ENCODE peak calls at places on chromosomes 2 and 18, in four cellular contexts. One of them, this sample, is unnamed.

GRCh38 chr18:49098386-49098785 is 147.6 kb upstream of the SMAD7 start:
- DNase-seq in uterus: no peak
- DNase-seq in CD4-positive, alpha-beta T cell: no peak
- DNase-seq in kidney tubule cell: no peak
- DNase-seq in this sample: no peak

GRCh38 chr18:47248610-47249343 is 2.7 kb downstream of the SKOR2 start:
- DNase-seq in uterus: no peak
- DNase-seq in CD4-positive, alpha-beta T cell: no peak
- DNase-seq in kidney tubule cell: no peak
- DNase-seq in this sample: no peak

GRCh38 chr2:165055081-165055879 is 100.0 kb upstream of the SLC38A11 start:
- DNase-seq in uterus: no peak
- DNase-seq in CD4-positive, alpha-beta T cell: no peak
- DNase-seq in kidney tubule cell: peak; percentile 6
- DNase-seq in this sample: no peak

GRCh38 chr2:29213871-29214341 is 98.7 kb downstream of the CLIP4 start:
- DNase-seq in uterus: no peak
- DNase-seq in CD4-positive, alpha-beta T cell: no peak
- DNase-seq in kidney tubule cell: peak; percentile 40
- DNase-seq in this sample: no peak

GRCh38 chr2:26542676-26543505 is 65.0 kb upstream of the OTOF start:
- DNase-seq in uterus: no peak
- DNase-seq in CD4-positive, alpha-beta T cell: no peak
- DNase-seq in kidney tubule cell: peak; percentile 17
- DNase-seq in this sample: no peak

GRCh38 chr2:127592761-127593227 is 53.2 kb upstream of the GPR17 start:
- DNase-seq in uterus: no peak
- DNase-seq in CD4-positive, alpha-beta T cell: no peak
- DNase-seq in kidney tubule cell: no peak
- DNase-seq in this sample: no peak

GRCh38 chr2:240800241-240800640 is 19.8 kb downstream of the KIF1A start:
- DNase-seq in uterus: peak; percentile 12
- DNase-seq in CD4-positive, alpha-beta T cell: no peak
- DNase-seq in kidney tubule cell: no peak
- DNase-seq in this sample: no peak

GRCh38 chr18:59029663-59030421 is 109.8 kb upstream of the SEC11C start:
- DNase-seq in uterus: no peak
- DNase-seq in CD4-positive, alpha-beta T cell: no peak
- DNase-seq in kidney tubule cell: no peak
- DNase-seq in this sample: no peak

GRCh38 chr18:48430162-48430561 is 21.0 kb upstream of the ZBTB7C start:
- DNase-seq in uterus: no peak
- DNase-seq in CD4-positive, alpha-beta T cell: no peak
- DNase-seq in kidney tubule cell: no peak
- DNase-seq in this sample: no peak

GRCh38 chr2:128272586-128273468 is 45.8 kb downstream of the HS6ST1 start:
- DNase-seq in uterus: no peak
- DNase-seq in CD4-positive, alpha-beta T cell: no peak
- DNase-seq in kidney tubule cell: no peak
- DNase-seq in this sample: no peak

GRCh38 chr2:200411831-200412230 is 98.0 kb downstream of the KCTD18 start:
- DNase-seq in uterus: no peak
- DNase-seq in CD4-positive, alpha-beta T cell: no peak
- DNase-seq in kidney tubule cell: peak; percentile 37
- DNase-seq in this sample: no peak

GRCh38 chr18:79522451-79523220 is 126.9 kb downstream of the NFATC1 start:
- DNase-seq in uterus: no peak
- DNase-seq in CD4-positive, alpha-beta T cell: peak; percentile 59
- DNase-seq in kidney tubule cell: no peak
- DNase-seq in this sample: no peak

GRCh38 chr2:205198130-205198505 is 484.2 kb upstream of the NRP2 start:
- DNase-seq in uterus: peak; percentile 20
- DNase-seq in CD4-positive, alpha-beta T cell: no peak
- DNase-seq in kidney tubule cell: peak; percentile 30
- DNase-seq in this sample: peak; percentile 88

GRCh38 chr2:207282916-207283315 is 117.2 kb upstream of the KLF7 start:
- DNase-seq in uterus: no peak
- DNase-seq in CD4-positive, alpha-beta T cell: no peak
- DNase-seq in kidney tubule cell: no peak
- DNase-seq in this sample: no peak

GRCh38 chr2:9771481-9772017 is 71.7 kb upstream of the TAF1B start:
- DNase-seq in uterus: no peak
- DNase-seq in CD4-positive, alpha-beta T cell: no peak
- DNase-seq in kidney tubule cell: peak; percentile 30
- DNase-seq in this sample: peak; percentile 37

GRCh38 chr2:187993516-187993915 is 298.2 kb upstream of the GULP1 start:
- DNase-seq in uterus: no peak
- DNase-seq in CD4-positive, alpha-beta T cell: no peak
- DNase-seq in kidney tubule cell: no peak
- DNase-seq in this sample: no peak

GRCh38 chr2:237591379-237591881 is 896 bp upstream of the RAB17 start:
- DNase-seq in uterus: no peak
- DNase-seq in CD4-positive, alpha-beta T cell: no peak
- DNase-seq in kidney tubule cell: peak; percentile 23
- DNase-seq in this sample: no peak

GRCh38 chr2:216985658-216986141 is 125.8 kb upstream of the TNP1 start:
- DNase-seq in uterus: no peak
- DNase-seq in CD4-positive, alpha-beta T cell: no peak
- DNase-seq in kidney tubule cell: no peak
- DNase-seq in this sample: no peak

GRCh38 chr2:238847432-238847801 is 468 bp upstream of the TWIST2 start:
- DNase-seq in uterus: no peak
- DNase-seq in CD4-positive, alpha-beta T cell: no peak
- DNase-seq in kidney tubule cell: no peak
- DNase-seq in this sample: no peak

GRCh38 chr18:24674236-24675004 is 214.0 kb downstream of the HRH4 start:
- DNase-seq in uterus: no peak
- DNase-seq in CD4-positive, alpha-beta T cell: no peak
- DNase-seq in kidney tubule cell: no peak
- DNase-seq in this sample: no peak

GRCh38 chr2:176078440-176079284 is 5.1 kb downstream of the EVX2 start:
- DNase-seq in uterus: no peak
- DNase-seq in CD4-positive, alpha-beta T cell: no peak
- DNase-seq in kidney tubule cell: no peak
- DNase-seq in this sample: no peak

GRCh38 chr2:157181234-157181633 is 76.3 kb upstream of the GALNT5 start:
- DNase-seq in uterus: no peak
- DNase-seq in CD4-positive, alpha-beta T cell: no peak
- DNase-seq in kidney tubule cell: no peak
- DNase-seq in this sample: no peak

GRCh38 chr18:13369756-13370510 is 151.4 kb downstream of the LDLRAD4 start:
- DNase-seq in uterus: no peak
- DNase-seq in CD4-positive, alpha-beta T cell: no peak
- DNase-seq in kidney tubule cell: peak; percentile 92
- DNase-seq in this sample: no peak

GRCh38 chr2:209305026-209305425 is 118.8 kb upstream of the MAP2 start:
- DNase-seq in uterus: no peak
- DNase-seq in CD4-positive, alpha-beta T cell: no peak
- DNase-seq in kidney tubule cell: no peak
- DNase-seq in this sample: no peak

GRCh38 chr18:67783215-67783946 is 266.9 kb upstream of the DSEL start:
- DNase-seq in uterus: no peak
- DNase-seq in CD4-positive, alpha-beta T cell: no peak
- DNase-seq in kidney tubule cell: peak; percentile 84
- DNase-seq in this sample: peak; percentile 78

GRCh38 chr2:80238692-80239469 is 65.7 kb downstream of the LRRTM1 start:
- DNase-seq in uterus: no peak
- DNase-seq in CD4-positive, alpha-beta T cell: no peak
- DNase-seq in kidney tubule cell: peak; percentile 38
- DNase-seq in this sample: peak; percentile 28

GRCh38 chr2:21267232-21267835 is 143.6 kb downstream of the TDRD15 start:
- DNase-seq in uterus: no peak
- DNase-seq in CD4-positive, alpha-beta T cell: no peak
- DNase-seq in kidney tubule cell: no peak
- DNase-seq in this sample: no peak

GRCh38 chr2:11399113-11399762 is 54.8 kb upstream of the ROCK2 start:
- DNase-seq in uterus: no peak
- DNase-seq in CD4-positive, alpha-beta T cell: no peak
- DNase-seq in kidney tubule cell: no peak
- DNase-seq in this sample: no peak

GRCh38 chr2:29072251-29072650 is 2.1 kb downstream of the PCARE start:
- DNase-seq in uterus: no peak
- DNase-seq in CD4-positive, alpha-beta T cell: no peak
- DNase-seq in kidney tubule cell: no peak
- DNase-seq in this sample: no peak

GRCh38 chr2:12340164-12340563 is 376.6 kb upstream of the TRIB2 start:
- DNase-seq in uterus: no peak
- DNase-seq in CD4-positive, alpha-beta T cell: no peak
- DNase-seq in kidney tubule cell: no peak
- DNase-seq in this sample: peak; percentile 57

GRCh38 chr2:8617590-8617989 is 64.3 kb upstream of the ID2 start:
- DNase-seq in uterus: no peak
- DNase-seq in CD4-positive, alpha-beta T cell: no peak
- DNase-seq in kidney tubule cell: no peak
- DNase-seq in this sample: no peak

GRCh38 chr2:6650311-6650710 is 215.4 kb downstream of the CMPK2 start:
- DNase-seq in uterus: no peak
- DNase-seq in CD4-positive, alpha-beta T cell: no peak
- DNase-seq in kidney tubule cell: no peak
- DNase-seq in this sample: no peak

GRCh38 chr18:63689064-63689463 is 13.7 kb upstream of the SERPINB11 start:
- DNase-seq in uterus: no peak
- DNase-seq in CD4-positive, alpha-beta T cell: no peak
- DNase-seq in kidney tubule cell: no peak
- DNase-seq in this sample: no peak

GRCh38 chr18:55780591-55781071 is 192.6 kb upstream of the TCF4 start:
- DNase-seq in uterus: no peak
- DNase-seq in CD4-positive, alpha-beta T cell: no peak
- DNase-seq in kidney tubule cell: no peak
- DNase-seq in this sample: no peak

GRCh38 chr18:36809590-36810381 is 19.0 kb downstream of the TPGS2 start:
- DNase-seq in uterus: no peak
- DNase-seq in CD4-positive, alpha-beta T cell: peak; percentile 5
- DNase-seq in kidney tubule cell: peak; percentile 78
- DNase-seq in this sample: peak; percentile 15

GRCh38 chr2:75224636-75225094 is 25.3 kb upstream of the TACR1 start:
- DNase-seq in uterus: no peak
- DNase-seq in CD4-positive, alpha-beta T cell: no peak
- DNase-seq in kidney tubule cell: no peak
- DNase-seq in this sample: no peak

GRCh38 chr2:44715671-44716077 is 225.8 kb upstream of the SIX3 start:
- DNase-seq in uterus: no peak
- DNase-seq in CD4-positive, alpha-beta T cell: no peak
- DNase-seq in kidney tubule cell: peak; percentile 45
- DNase-seq in this sample: peak; percentile 13

This sample was measured in HS-5.